ENCODE peak calls at places on chromosomes 5 and 9, in four cellular contexts. One of them, this sample, is unnamed.

GRCh38 chr9:136178061-136178772 is 26.7 kb downstream of the LHX3 start:
- DNase-seq in upper lobe of left lung: no peak
- DNase-seq in spleen: no peak
- DNase-seq in tibial nerve: no peak
- DNase-seq in this sample: no peak

GRCh38 chr9:129356871-129357772 is 179.1 kb upstream of the IER5L start:
- DNase-seq in spleen: no peak
- DNase-seq in tibial nerve: no peak
- DNase-seq in upper lobe of left lung: no peak
- DNase-seq in this sample: no peak

GRCh38 chr9:79883073-79883645 is 311.4 kb downstream of the TLE4 start:
- DNase-seq in spleen: peak; percentile 91
- DNase-seq in upper lobe of left lung: peak; percentile 10
- DNase-seq in tibial nerve: no peak
- DNase-seq in this sample: no peak

GRCh38 chr5:124956471-124957029 is 210.1 kb upstream of the ZNF608 start:
- DNase-seq in spleen: no peak
- DNase-seq in upper lobe of left lung: no peak
- DNase-seq in tibial nerve: no peak
- DNase-seq in this sample: no peak

GRCh38 chr5:126138475-126139005 is 284.7 kb upstream of the GRAMD2B start:
- DNase-seq in tibial nerve: no peak
- DNase-seq in spleen: no peak
- DNase-seq in upper lobe of left lung: no peak
- DNase-seq in this sample: no peak

GRCh38 chr5:1565737-1566734 is 42.3 kb upstream of the LPCAT1 start:
- DNase-seq in tibial nerve: no peak
- DNase-seq in upper lobe of left lung: peak; percentile 82
- DNase-seq in spleen: no peak
- DNase-seq in this sample: no peak

GRCh38 chr9:96139592-96140251 is 162.3 kb downstream of the HSD17B3 start:
- DNase-seq in upper lobe of left lung: peak; percentile 35
- DNase-seq in tibial nerve: peak; percentile 85
- DNase-seq in spleen: no peak
- DNase-seq in this sample: peak; percentile 93

GRCh38 chr9:6946583-6946982 is 188.8 kb downstream of the KDM4C start:
- DNase-seq in upper lobe of left lung: no peak
- DNase-seq in spleen: no peak
- DNase-seq in tibial nerve: no peak
- DNase-seq in this sample: no peak

GRCh38 chr9:74748966-74749365 is 138.8 kb downstream of the TRPM6 start:
- DNase-seq in tibial nerve: no peak
- DNase-seq in upper lobe of left lung: no peak
- DNase-seq in spleen: no peak
- DNase-seq in this sample: no peak

GRCh38 chr5:54556136-54556535 is 38.6 kb downstream of the SNX18 start:
- DNase-seq in tibial nerve: no peak
- DNase-seq in upper lobe of left lung: no peak
- DNase-seq in spleen: no peak
- DNase-seq in this sample: no peak

GRCh38 chr5:81269751-81270686 is 31.4 kb upstream of the ZCCHC9 start:
- DNase-seq in upper lobe of left lung: peak; percentile 15
- DNase-seq in tibial nerve: no peak
- DNase-seq in spleen: no peak
- DNase-seq in this sample: no peak

GRCh38 chr9:16031971-16032370 is 479.1 kb downstream of the CCDC171 start:
- DNase-seq in upper lobe of left lung: no peak
- DNase-seq in spleen: no peak
- DNase-seq in tibial nerve: no peak
- DNase-seq in this sample: no peak

GRCh38 chr9:90770339-90770738 is 31.3 kb upstream of the SYK start:
- DNase-seq in tibial nerve: no peak
- DNase-seq in upper lobe of left lung: no peak
- DNase-seq in spleen: no peak
- DNase-seq in this sample: no peak

GRCh38 chr5:152185547-152186234 is 219.4 kb downstream of the NMUR2 start:
- DNase-seq in tibial nerve: no peak
- DNase-seq in spleen: no peak
- DNase-seq in upper lobe of left lung: no peak
- DNase-seq in this sample: no peak

GRCh38 chr9:76756273-76756650 is 8.0 kb upstream of the PCA3 start:
- DNase-seq in tibial nerve: peak; percentile 12
- DNase-seq in upper lobe of left lung: no peak
- DNase-seq in spleen: no peak
- DNase-seq in this sample: peak; percentile 18

GRCh38 chr9:120625222-120625621 is 45.3 kb upstream of the CDK5RAP2 start:
- DNase-seq in upper lobe of left lung: no peak
- DNase-seq in spleen: no peak
- DNase-seq in tibial nerve: no peak
- DNase-seq in this sample: no peak

GRCh38 chr9:114287001-114287762 is 35.7 kb upstream of the ORM1 start:
- DNase-seq in tibial nerve: no peak
- DNase-seq in upper lobe of left lung: no peak
- DNase-seq in spleen: peak; percentile 63
- DNase-seq in this sample: no peak

GRCh38 chr9:34796924-34797323 is 87.0 kb upstream of the CCL21 start:
- DNase-seq in tibial nerve: no peak
- DNase-seq in upper lobe of left lung: no peak
- DNase-seq in spleen: no peak
- DNase-seq in this sample: no peak

GRCh38 chr9:21357479-21358290 is 7.0 kb upstream of the IFNA6 start:
- DNase-seq in spleen: no peak
- DNase-seq in tibial nerve: no peak
- DNase-seq in upper lobe of left lung: no peak
- DNase-seq in this sample: no peak

GRCh38 chr5:45695680-45696093 is 493 bp downstream of the HCN1 start:
- DNase-seq in spleen: no peak
- DNase-seq in upper lobe of left lung: no peak
- DNase-seq in tibial nerve: no peak
- DNase-seq in this sample: no peak

GRCh38 chr5:45694255-45694834 is 1.8 kb downstream of the HCN1 start:
- DNase-seq in spleen: no peak
- DNase-seq in upper lobe of left lung: no peak
- DNase-seq in tibial nerve: no peak
- DNase-seq in this sample: no peak

GRCh38 chr5:45697211-45697610 is 1.0 kb upstream of the HCN1 start:
- DNase-seq in spleen: no peak
- DNase-seq in upper lobe of left lung: no peak
- DNase-seq in tibial nerve: no peak
- DNase-seq in this sample: no peak

GRCh38 chr5:45695011-45695667 is 1.0 kb downstream of the HCN1 start:
- DNase-seq in tibial nerve: no peak
- DNase-seq in spleen: no peak
- DNase-seq in upper lobe of left lung: peak; percentile 66
- DNase-seq in this sample: no peak

GRCh38 chr5:45696206-45696836 is at the start of gene HCN1:
- DNase-seq in spleen: peak; percentile 82
- DNase-seq in upper lobe of left lung: peak; percentile 93
- DNase-seq in tibial nerve: peak; percentile 59
- DNase-seq in this sample: peak; percentile 35
- TF ChIP-seq CTCF in spleen: peak; percentile 53
- TF ChIP-seq CTCF in upper lobe of left lung: peak; percentile 45
- TF ChIP-seq CTCF in tibial nerve: peak; percentile 75
- TF ChIP-seq CTCF in this sample: no peak

GRCh38 chr9:28342815-28343338 is 769.6 kb upstream of the C9orf72 start:
- DNase-seq in spleen: no peak
- DNase-seq in upper lobe of left lung: no peak
- DNase-seq in tibial nerve: no peak
- DNase-seq in this sample: no peak
- H3K4me3 ChIP-seq in spleen: no peak overlapping the region
- H3K4me3 ChIP-seq in upper lobe of left lung: no peak overlapping the region
- H3K4me3 ChIP-seq in tibial nerve: no peak overlapping the region
- H3K4me3 ChIP-seq in this sample: no peak overlapping the region

GRCh38 chr9:78783743-78784142 is 486.8 kb downstream of the PSAT1 start:
- DNase-seq in upper lobe of left lung: no peak
- DNase-seq in tibial nerve: no peak
- DNase-seq in spleen: no peak
- DNase-seq in this sample: no peak
- TF ChIP-seq CTCF in upper lobe of left lung: no peak
- TF ChIP-seq CTCF in tibial nerve: no peak
- TF ChIP-seq CTCF in spleen: no peak
- TF ChIP-seq CTCF in this sample: no peak

GRCh38 chr5:8491254-8491653 is 622.3 kb downstream of the MTRR start:
- DNase-seq in upper lobe of left lung: no peak
- DNase-seq in tibial nerve: no peak
- DNase-seq in spleen: no peak
- DNase-seq in this sample: no peak
- H3K4me3 ChIP-seq in upper lobe of left lung: no peak overlapping the region
- H3K4me3 ChIP-seq in tibial nerve: no peak overlapping the region
- H3K4me3 ChIP-seq in spleen: no peak overlapping the region
- H3K4me3 ChIP-seq in this sample: no peak overlapping the region

GRCh38 chr9:81513049-81513448 is 176.3 kb downstream of the TLE1 start:
- DNase-seq in tibial nerve: no peak
- DNase-seq in upper lobe of left lung: no peak
- DNase-seq in spleen: no peak
- DNase-seq in this sample: no peak
- TF ChIP-seq CTCF in tibial nerve: no peak
- TF ChIP-seq CTCF in upper lobe of left lung: no peak
- TF ChIP-seq CTCF in spleen: no peak
- TF ChIP-seq CTCF in this sample: no peak

GRCh38 chr5:136769093-136769492 is 403.7 kb upstream of the TRPC7 start:
- DNase-seq in spleen: no peak
- DNase-seq in upper lobe of left lung: no peak
- DNase-seq in tibial nerve: no peak
- DNase-seq in this sample: no peak
- H3K4me3 ChIP-seq in spleen: no peak overlapping the region
- H3K4me3 ChIP-seq in upper lobe of left lung: no peak overlapping the region
- H3K4me3 ChIP-seq in tibial nerve: no peak overlapping the region
- H3K4me3 ChIP-seq in this sample: no peak overlapping the region

GRCh38 chr5:171642894-171643293 is 142.7 kb upstream of the SMIM23 start:
- DNase-seq in upper lobe of left lung: no peak
- DNase-seq in spleen: no peak
- DNase-seq in tibial nerve: no peak
- DNase-seq in this sample: no peak

GRCh38 chr5:171641891-171642290 is 143.7 kb upstream of the SMIM23 start:
- DNase-seq in upper lobe of left lung: no peak
- DNase-seq in tibial nerve: no peak
- DNase-seq in spleen: no peak
- DNase-seq in this sample: no peak

GRCh38 chr5:171646338-171647042 is 139.1 kb upstream of the SMIM23 start:
- DNase-seq in upper lobe of left lung: no peak
- DNase-seq in spleen: no peak
- DNase-seq in tibial nerve: no peak
- DNase-seq in this sample: no peak

GRCh38 chr5:171647043-171647899 is 138.3 kb upstream of the SMIM23 start:
- DNase-seq in upper lobe of left lung: no peak
- DNase-seq in tibial nerve: no peak
- DNase-seq in spleen: no peak
- DNase-seq in this sample: no peak

DNA sequence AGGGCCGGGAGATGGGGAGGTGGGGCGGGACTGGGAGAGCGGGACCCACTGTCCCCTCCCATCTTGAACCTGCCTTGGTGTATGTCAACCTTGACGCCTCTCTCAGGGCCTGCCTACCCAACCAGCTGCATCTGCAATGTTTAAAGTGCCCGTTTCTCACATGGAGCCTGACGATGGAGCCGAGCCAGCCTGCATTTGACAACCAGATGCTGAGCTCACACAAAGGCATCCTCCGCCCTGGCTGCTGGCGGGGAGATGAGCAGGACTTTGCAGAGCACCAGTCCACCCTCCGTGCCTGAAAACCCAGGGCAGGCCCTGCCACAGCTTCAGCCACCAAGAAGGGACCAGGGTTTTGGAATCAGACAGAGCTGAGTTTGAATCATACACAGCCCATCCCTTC is 141.1 kb upstream of the SMIM23 start:
- DNase-seq in upper lobe of left lung: no peak
- DNase-seq in tibial nerve: no peak
- DNase-seq in spleen: no peak
- DNase-seq in this sample: no peak
- TF ChIP-seq CTCF in upper lobe of left lung: no peak
- TF ChIP-seq CTCF in tibial nerve: no peak
- TF ChIP-seq CTCF in spleen: no peak
- TF ChIP-seq CTCF in this sample: no peak